ENCODE peak calls at places on chromosomes 2 and 18, in ten cellular contexts. N is AG10803; I is spleen; R is stimulated activated CD4-positive, alpha-beta T cell treated with anti-CD3 and anti-CD28 coated beads, Interleukin-1b, Interleukin-23, amount 100 ng/mL, for 24 hours; L is T follicular helper cell; P is AML-193; T is NCI-H2081; A is smooth muscle cell of the brain vasculature; Y is dorsolateral prefrontal cortex; H is T-cell. W is an unnamed sample.

GRCh38 chr2:192150166-192150565 is 44.6 kb downstream of the TMEFF2 start:
- DNase-seq in N (peak; percentile 82), I (no peak), R (no peak), L (no peak), P (no peak), T (no peak), A (no peak), Y (no peak), H (no peak), W (no peak)

GRCh38 chr2:218839430-218839829 is 7.8 kb upstream of the PRKAG3 start:
- DNase-seq in N (peak; percentile 82), I (no peak), R (no peak), L (no peak), P (peak; percentile 80), T (no peak), A (no peak), Y (no peak), H (no peak), W (no peak)

GRCh38 chr2:42438685-42439084 is 55.1 kb downstream of the KCNG3 start:
- DNase-seq in N (no peak), I (no peak), R (no peak), L (no peak), P (no peak), T (no peak), A (no peak), Y (no peak), H (no peak), W (no peak)

GRCh38 chr2:74744731-74745505 is 89.0 kb upstream of the HK2 start:
- DNase-seq in N (no peak), I (no peak), R (no peak), L (no peak), P (no peak), T (no peak), A (no peak), Y (no peak), H (no peak), W (no peak)

GRCh38 chr2:102669401-102669800 is 50.0 kb downstream of the SLC9A2 start:
- DNase-seq in N (no peak), I (no peak), R (no peak), L (no peak), P (no peak), T (no peak), A (no peak), Y (no peak), H (no peak), W (no peak)

GRCh38 chr2:148970393-148970792 is 68.1 kb upstream of the LYPD6B start:
- DNase-seq in N (no peak), I (no peak), R (no peak), L (no peak), P (no peak), T (no peak), A (no peak), Y (no peak), H (no peak), W (no peak)

GRCh38 chr18:32754508-32755263 is 18.1 kb downstream of the KLHL14 start:
- DNase-seq in N (no peak), I (no peak), R (no peak), L (no peak), P (no peak), T (no peak), A (no peak), Y (no peak), H (no peak), W (no peak)

GRCh38 chr2:215466097-215466909 is 30.4 kb upstream of the FN1 start:
- DNase-seq in N (peak; percentile 86), I (no peak), R (no peak), L (no peak), P (no peak), T (no peak), A (no peak), Y (no peak), H (no peak), W (no peak)

GRCh38 chr2:192983173-192983572 is 788.4 kb upstream of the TMEFF2 start:
- DNase-seq in N (no peak), I (no peak), R (no peak), L (no peak), P (no peak), T (no peak), A (no peak), Y (no peak), H (no peak), W (no peak)

GRCh38 chr18:44130365-44130942 is 550.2 kb upstream of the SETBP1 start:
- DNase-seq in N (peak; percentile 25), I (no peak), R (no peak), L (no peak), P (peak; percentile 16), T (peak; percentile 83), A (peak; percentile 41), Y (no peak), H (no peak), W (no peak)

GRCh38 chr2:168254158-168254935 is 7.0 kb upstream of the STK39 start:
- DNase-seq in N (peak; percentile 26), I (no peak), R (no peak), L (no peak), P (peak; percentile 19), T (no peak), A (no peak), Y (no peak), H (no peak), W (no peak)

GRCh38 chr18:46721331-46721730 is 35.5 kb downstream of the ST8SIA5 start:
- DNase-seq in N (no peak), I (no peak), R (no peak), L (no peak), P (no peak), T (no peak), A (no peak), Y (no peak), H (no peak), W (no peak)

GRCh38 chr18:48066225-48066652 is 135.8 kb upstream of the SMAD2 start:
- DNase-seq in N (no peak), I (peak; percentile 59), R (no peak), L (no peak), P (no peak), T (no peak), A (no peak), Y (no peak), H (no peak), W (no peak)

GRCh38 chr2:100580474-100581264 is 17.9 kb downstream of the PDCL3 start:
- DNase-seq in N (no peak), I (peak; percentile 84), R (no peak), L (peak; percentile 51), P (peak; percentile 78), T (no peak), A (no peak), Y (no peak), H (peak; percentile 68), W (peak; percentile 69)

GRCh38 chr18:44437603-44438002 is 243.1 kb upstream of the SETBP1 start:
- DNase-seq in N (no peak), I (no peak), R (no peak), L (no peak), P (no peak), T (no peak), A (no peak), Y (no peak), H (no peak), W (no peak)

GRCh38 chr18:57561728-57562423 is 24.6 kb downstream of the FECH start:
- DNase-seq in N (peak; percentile 48), I (no peak), R (no peak), L (peak; percentile 4), P (peak; percentile 26), T (no peak), A (no peak), Y (no peak), H (peak; percentile 6), W (no peak)

GRCh38 chr2:177289824-177290632 is 25.5 kb upstream of the NFE2L2 start:
- DNase-seq in N (no peak), I (no peak), R (no peak), L (no peak), P (no peak), T (no peak), A (no peak), Y (no peak), H (no peak), W (no peak)

GRCh38 chr2:138321458-138321857 is 180.1 kb upstream of the SPOPL start:
- DNase-seq in N (no peak), I (no peak), R (no peak), L (no peak), P (no peak), T (peak; percentile 61), A (no peak), Y (no peak), H (no peak), W (no peak)

GRCh38 chr2:60819936-60820335 is 61.4 kb upstream of the REL start:
- DNase-seq in N (no peak), I (peak; percentile 83), R (no peak), L (no peak), P (no peak), T (no peak), A (no peak), Y (no peak), H (no peak), W (no peak)

GRCh38 chr2:59881214-59881613 is 672.2 kb downstream of the BCL11A start:
- DNase-seq in N (no peak), I (no peak), R (no peak), L (no peak), P (no peak), T (no peak), A (no peak), Y (no peak), H (no peak), W (no peak)

GRCh38 chr2:237324446-237325236 is 89.3 kb downstream of the COL6A3 start:
- DNase-seq in N (peak; percentile 46), I (no peak), R (no peak), L (no peak), P (no peak), T (no peak), A (peak; percentile 89), Y (no peak), H (no peak), W (no peak)

GRCh38 chr2:195500878-195501277 is 156.1 kb upstream of the SLC39A10 start:
- DNase-seq in N (no peak), I (no peak), R (no peak), L (no peak), P (no peak), T (no peak), A (no peak), Y (no peak), H (no peak), W (no peak)

GRCh38 chr2:24827321-24828261 is 34.4 kb downstream of the CENPO start:
- DNase-seq in N (peak; percentile 86), I (peak; percentile 87), R (peak; percentile 42), L (peak; percentile 64), P (peak; percentile 50), T (peak; percentile 85), A (peak; percentile 80), Y (peak; percentile 84), H (peak; percentile 72), W (peak; percentile 74)

GRCh38 chr2:18479901-18480369 is 80.5 kb downstream of the RDH14 start:
- DNase-seq in N (peak; percentile 97), I (no peak), R (no peak), L (no peak), P (no peak), T (no peak), A (no peak), Y (no peak), H (no peak), W (no peak)

GRCh38 chr2:85353876-85354285 is 447 bp downstream of the RETSAT start:
- DNase-seq in N (peak; percentile 18), I (no peak), R (no peak), L (no peak), P (no peak), T (no peak), A (no peak), Y (no peak), H (no peak), W (peak; percentile 78)

GRCh38 chr18:47775961-47776360 is 154.5 kb downstream of the SMAD2 start:
- DNase-seq in N (peak; percentile 32), I (no peak), R (no peak), L (no peak), P (no peak), T (no peak), A (no peak), Y (no peak), H (no peak), W (no peak)

GRCh38 chr2:61356261-61356957 is 114.5 kb downstream of the USP34 start:
- DNase-seq in N (no peak), I (no peak), R (no peak), L (no peak), P (peak; percentile 11), T (no peak), A (no peak), Y (no peak), H (no peak), W (no peak)

GRCh38 chr2:10494351-10495066 is 46.4 kb upstream of the ODC1 start:
- DNase-seq in N (no peak), I (peak; percentile 71), R (no peak), L (no peak), P (no peak), T (no peak), A (no peak), Y (no peak), H (no peak), W (peak; percentile 50)